ENCODE peak calls at places on chromosome 6, in seven cellular contexts. J is stomach, K is ovary, X is NB4, G is Panc1, Q is nephron progenitor cell, D is body of pancreas. S is an unnamed sample.
A peak's percentile ranks its signal among the peaks of the same experiment; 100 is the strongest.

GRCh38 chr6:110532401-110532800 is 56.0 kb upstream of the SLC22A16 start:
- DNase-seq in J (no peak), D (no peak), X (no peak), K (no peak), Q (no peak), G (no peak), S (no peak)

GRCh38 chr6:145206247-145206907 is 528.9 kb downstream of the EPM2A start:
- DNase-seq in X (no peak), Q (no peak), J (no peak), K (no peak), G (no peak), D (no peak), S (no peak)

GRCh38 chr6:73282876-73283275 is 19.9 kb upstream of the KHDC1 start:
- DNase-seq in G (no peak), X (no peak), Q (no peak), K (no peak), J (no peak), D (no peak), S (no peak)

GRCh38 chr6:14822689-14823088 is 423.2 kb upstream of the JARID2 start:
- DNase-seq in X (no peak), D (no peak), G (no peak), Q (no peak), J (no peak), K (no peak), S (no peak)

GRCh38 chr6:168584251-168584650 is 143.3 kb downstream of the SMOC2 start:
- DNase-seq in D (no peak), J (no peak), G (no peak), K (no peak), Q (no peak), X (no peak), S (no peak)

GRCh38 chr6:112502348-112503130 is 155.4 kb downstream of the RFPL4B start:
- DNase-seq in G (no peak), K (no peak), Q (no peak), D (no peak), X (no peak), J (no peak), S (no peak)

GRCh38 chr6:53524455-53524815 is 20.5 kb downstream of the GCLC start:
- DNase-seq in Q (no peak), D (no peak), X (no peak), J (no peak), G (no peak), K (no peak), S (no peak)

GRCh38 chr6:138485586-138486248 is 13.6 kb downstream of the NHSL1 start:
- DNase-seq in Q (peak; percentile 23), J (no peak), D (no peak), K (no peak), G (no peak), X (no peak), S (no peak)

GRCh38 chr6:169075211-169075621 is 178.4 kb downstream of the THBS2 start:
- DNase-seq in Q (no peak), G (no peak), J (peak; percentile 34), D (no peak), K (peak; percentile 84), X (peak; percentile 83), S (no peak)

GRCh38 chr6:75205776-75206334 is at the start of gene COL12A1:
- DNase-seq in J (peak; percentile 80), K (peak; percentile 96), Q (peak; percentile 73), G (no peak), D (peak; percentile 68), X (no peak), S (peak; percentile 27)

GRCh38 chr6:11828185-11828897 is 49.7 kb upstream of the ADTRP start:
- DNase-seq in G (no peak), J (no peak), K (no peak), X (peak; percentile 40), D (no peak), Q (no peak), S (no peak)

GRCh38 chr6:162343902-162344226 is 383.7 kb downstream of the PRKN start:
- DNase-seq in Q (no peak), G (no peak), J (no peak), X (no peak), K (no peak), D (peak; percentile 54), S (no peak)

GRCh38 chr6:151341481-151342195 is 49.7 kb downstream of the ZBTB2 start:
- DNase-seq in Q (no peak), G (no peak), K (no peak), D (no peak), J (no peak), X (no peak), S (no peak)

GRCh38 chr6:115796061-115796460 is 264.6 kb downstream of the FRK start:
- DNase-seq in G (no peak), K (no peak), J (no peak), X (no peak), Q (no peak), D (no peak), S (no peak)

GRCh38 chr6:134619077-134619476 is 301.2 kb upstream of the SGK1 start:
- DNase-seq in K (no peak), D (no peak), Q (no peak), X (peak; percentile 32), G (no peak), J (no peak), S (no peak)

GRCh38 chr6:23414204-23414501 is 711.9 kb upstream of the NRSN1 start:
- DNase-seq in X (no peak), G (no peak), K (no peak), J (no peak), Q (no peak), D (no peak), S (no peak)

GRCh38 chr6:123417411-123417810 is 219.3 kb downstream of the TRDN start:
- DNase-seq in K (no peak), J (no peak), X (no peak), G (no peak), Q (no peak), D (no peak), S (no peak)

GRCh38 chr6:16555550-16555949 is 205.7 kb downstream of the ATXN1 start:
- DNase-seq in K (no peak), Q (no peak), D (no peak), X (no peak), J (no peak), G (no peak), S (no peak)

GRCh38 chr6:158008894-158009891 is 27.5 kb downstream of the SYNJ2 start:
- DNase-seq in K (peak; percentile 70), Q (no peak), D (no peak), G (no peak), X (peak; percentile 49), J (no peak), S (peak; percentile 45)

GRCh38 chr6:27130668-27131428 is 116.7 kb upstream of the PRSS16 start:
- DNase-seq in X (peak; percentile 47), D (no peak), Q (no peak), J (no peak), G (no peak), K (no peak), S (no peak)

GRCh38 chr6:94727710-94728109 is 849.6 kb upstream of the MANEA start:
- DNase-seq in Q (no peak), X (no peak), G (no peak), K (no peak), J (no peak), D (no peak), S (no peak)

GRCh38 chr6:97669191-97669651 is 386.2 kb upstream of the MMS22L start:
- DNase-seq in G (no peak), K (no peak), D (no peak), J (no peak), Q (peak; percentile 32), X (no peak), S (peak; percentile 49)

GRCh38 chr6:69647726-69648125 is 149.1 kb downstream of the LMBRD1 start:
- DNase-seq in G (no peak), Q (no peak), J (no peak), X (no peak), K (no peak), D (no peak), S (no peak)

GRCh38 chr6:32638521-32639219 is 1.5 kb downstream of the HLA-DQA1 start:
- DNase-seq in D (no peak), Q (no peak), K (no peak), X (no peak), J (no peak), G (no peak), S (no peak)
- TF ChIP-seq CTCF in D (no peak), Q (no peak), K (no peak), X (no peak), J (no peak), G (no peak), S (no peak)

DNA sequence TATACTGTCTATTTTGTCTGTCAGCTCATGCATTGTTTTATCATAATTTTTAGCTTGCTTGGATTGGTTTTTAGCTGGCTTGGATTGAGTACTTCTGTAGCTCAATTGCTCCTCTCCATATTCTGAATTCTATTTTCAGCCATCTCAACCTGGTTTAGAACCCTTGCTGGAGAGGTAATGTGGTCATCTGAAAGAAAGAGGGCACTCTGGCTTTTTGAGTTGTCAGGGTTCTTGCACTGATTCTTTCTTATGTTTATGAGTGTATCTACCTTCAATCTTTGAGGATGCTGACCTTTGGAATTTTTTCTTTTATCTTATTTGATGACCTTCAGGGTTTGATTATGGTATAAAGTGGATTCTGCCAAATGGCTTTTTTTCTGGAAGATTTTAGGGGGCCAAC is 632.7 kb upstream of the ID4 start:
- DNase-seq in X (no peak), K (no peak), Q (no peak), D (no peak), J (no peak), G (no peak), S (no peak)
- TF ChIP-seq CTCF in X (no peak), K (no peak), Q (no peak), D (no peak), J (no peak), G (peak; percentile 18), S (no peak)

DNA sequence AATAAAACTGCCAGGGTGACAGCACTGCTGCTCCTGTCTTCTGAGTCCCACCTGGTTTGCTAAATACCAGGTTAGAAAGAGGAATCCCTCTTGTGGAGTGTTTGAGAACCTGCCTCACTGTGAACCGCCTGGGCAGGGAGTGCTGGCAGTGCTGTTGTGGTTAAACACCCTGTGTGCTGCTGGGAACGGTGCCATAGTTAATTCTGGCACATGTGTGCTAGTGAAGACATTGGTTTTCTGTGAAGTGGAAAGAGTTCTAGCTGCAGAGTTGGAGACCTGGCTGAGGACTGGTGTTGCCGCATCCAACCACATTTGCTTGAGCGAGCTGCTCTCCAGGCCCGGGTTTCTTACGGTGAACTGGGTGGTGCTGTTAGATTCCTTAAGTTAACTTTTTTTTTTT is 72.7 kb downstream of the IGF2R start:
- DNase-seq in X (no peak), Q (no peak), D (peak; percentile 60), G (no peak), K (peak; percentile 55), J (peak; percentile 83), S (no peak)
- TF ChIP-seq CTCF in X (no peak), Q (no peak), D (no peak), G (no peak), K (no peak), J (no peak), S (no peak)

DNA sequence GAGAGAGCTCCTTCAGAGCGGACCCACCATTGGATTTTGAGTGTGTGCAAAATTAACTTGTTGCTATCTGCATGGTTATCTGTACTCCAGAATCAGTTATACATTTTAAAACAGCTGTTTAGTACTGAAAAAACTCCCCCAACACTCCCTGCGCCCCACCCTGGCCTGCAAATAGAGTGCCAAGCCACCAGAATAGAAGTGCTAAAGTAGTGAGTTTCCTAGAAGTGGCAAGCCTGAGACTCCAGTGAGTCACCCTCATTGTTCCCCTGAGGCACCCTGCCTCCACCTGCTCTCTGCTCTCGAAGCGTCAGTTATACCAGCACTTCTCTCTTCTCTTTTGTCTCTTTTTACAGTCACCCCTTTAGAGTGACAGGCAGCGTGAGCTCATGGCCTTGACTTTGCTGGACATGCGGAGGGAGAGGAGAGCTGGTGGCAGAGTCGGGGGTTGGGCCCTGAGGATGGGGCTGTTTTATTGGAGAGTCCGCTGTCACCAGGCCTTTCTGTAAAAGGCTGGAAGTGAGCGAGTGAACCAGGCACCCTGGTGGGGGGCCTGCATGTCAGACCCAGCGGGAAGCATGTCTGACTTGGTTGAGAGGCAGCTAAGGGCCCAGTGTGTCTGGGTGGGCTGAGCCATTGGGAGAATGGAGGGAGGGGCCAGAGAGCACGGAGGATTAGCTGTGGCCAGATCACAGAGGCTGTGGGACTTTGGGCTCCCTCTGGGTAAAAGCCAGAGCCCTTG is 10.4 kb downstream of the IGF2R start:
- DNase-seq in X (peak; percentile 98), J (peak; percentile 37), D (no peak), G (no peak), K (no peak), Q (no peak), S (peak; percentile 92)
- TF ChIP-seq CTCF in X (no peak), J (no peak), D (no peak), G (no peak), K (no peak), Q (no peak), S (no peak)

S was measured in activated CD8-positive, alpha-beta T cell treated with anti-CD3 and anti-CD28 coated beads for 36 hours.